ENCODE peak calls at places on chromosomes 2 and 18, in five cellular contexts. Q is Peyer's patch; U is CD8-positive, alpha-beta memory T cell; X is GM23338; Z is lower lobe of right lung. T is an unnamed sample.

GRCh38 chr2:14866953-14867352 is 234.4 kb downstream of the LRATD1 start:
- DNase-seq in X (no peak), U (no peak), Z (no peak), Q (no peak), T (peak; percentile 9)

GRCh38 chr2:121858406-121858805 is 103.0 kb downstream of the TSN start:
- DNase-seq in X (no peak), Z (no peak), Q (no peak), U (no peak), T (no peak)

GRCh38 chr2:112310906-112311305 is 35.5 kb downstream of the ZC3H6 start:
- DNase-seq in U (no peak), Q (no peak), Z (no peak), X (no peak), T (no peak)

GRCh38 chr2:176281267-176281666 is 12.0 kb downstream of the MTX2 start:
- DNase-seq in X (no peak), Q (no peak), U (no peak), Z (no peak), T (no peak)

GRCh38 chr18:63336366-63337099 is 17.0 kb upstream of the BCL2 start:
- DNase-seq in X (no peak), U (no peak), Z (no peak), Q (no peak), T (no peak)

GRCh38 chr2:237196866-237197618 is 111.4 kb downstream of the COPS8 start:
- DNase-seq in X (no peak), U (no peak), Q (no peak), Z (no peak), T (no peak)

GRCh38 chr2:54728669-54729120 is 5.2 kb downstream of the EML6 start:
- DNase-seq in Q (no peak), U (no peak), X (no peak), Z (no peak), T (no peak)

GRCh38 chr2:67242456-67242855 is 154.7 kb upstream of the ETAA1 start:
- DNase-seq in Q (no peak), U (no peak), X (no peak), Z (no peak), T (no peak)

GRCh38 chr2:174633621-174633927 is 36.0 kb upstream of the WIPF1 start:
- DNase-seq in U (no peak), Q (no peak), X (no peak), Z (no peak), T (no peak)

GRCh38 chr18:961644-962355 is 57.1 kb downstream of the ADCYAP1 start:
- DNase-seq in U (peak; percentile 47), Z (no peak), Q (peak; percentile 62), X (peak; percentile 75), T (peak; percentile 31)

GRCh38 chr2:8567469-8568108 is 114.3 kb upstream of the ID2 start:
- DNase-seq in Q (no peak), U (no peak), Z (no peak), X (no peak), T (peak; percentile 3)

GRCh38 chr2:195612515-195613495 is 44.2 kb upstream of the SLC39A10 start:
- DNase-seq in Q (no peak), U (no peak), Z (no peak), X (peak; percentile 95), T (peak; percentile 61)

GRCh38 chr2:10476723-10477442 is 28.8 kb upstream of the ODC1 start:
- DNase-seq in U (no peak), Z (no peak), X (no peak), Q (peak; percentile 21), T (no peak)

GRCh38 chr2:56540901-56541300 is 357.1 kb downstream of the CCDC85A start:
- DNase-seq in Q (no peak), X (no peak), U (no peak), Z (no peak), T (no peak)

GRCh38 chr2:120949027-120949956 is 213.6 kb downstream of the GLI2 start:
- DNase-seq in U (no peak), X (peak; percentile 28), Z (no peak), Q (no peak), T (peak; percentile 34)

GRCh38 chr2:145764631-145765030 is 1244.7 kb upstream of the ZEB2 start:
- DNase-seq in Z (no peak), Q (no peak), X (no peak), U (no peak), T (peak; percentile 13)

GRCh38 chr2:157173740-157174184 is 83.7 kb upstream of the GALNT5 start:
- DNase-seq in U (no peak), Q (no peak), X (no peak), Z (no peak), T (peak; percentile 43)

GRCh38 chr18:470661-471501 is 29.6 kb downstream of the COLEC12 start:
- DNase-seq in Z (no peak), X (no peak), U (no peak), Q (no peak), T (no peak)

GRCh38 chr2:13193075-13193474 is 476.3 kb downstream of the TRIB2 start:
- DNase-seq in Q (no peak), U (no peak), X (peak; percentile 44), Z (no peak), T (peak; percentile 18)

GRCh38 chr2:24912986-24913385 is 7.1 kb downstream of the ADCY3 start:
- DNase-seq in X (no peak), Z (no peak), Q (peak; percentile 43), U (no peak), T (no peak)

GRCh38 chr2:41892486-41892885 is 155.3 kb upstream of the PKDCC start:
- DNase-seq in X (no peak), Q (no peak), Z (no peak), U (no peak), T (no peak)

GRCh38 chr2:25257032-25257455 is 84.7 kb downstream of the DNMT3A start:
- DNase-seq in X (peak; percentile 58), Q (no peak), U (no peak), Z (no peak), T (no peak)

GRCh38 chr2:46096272-46096671 is 200.9 kb upstream of the EPAS1 start:
- DNase-seq in X (no peak), Q (no peak), U (no peak), Z (no peak), T (no peak)

GRCh38 chr2:197969391-197969893 is 165.0 kb downstream of the PLCL1 start:
- DNase-seq in Z (no peak), U (no peak), X (no peak), Q (no peak), T (no peak)

GRCh38 chr2:36359006-36359580 is 3.5 kb downstream of the CRIM1 start:
- DNase-seq in X (no peak), Q (no peak), Z (no peak), U (no peak), T (no peak)

GRCh38 chr2:26735096-26735495 is 29.0 kb upstream of the SLC35F6 start:
- DNase-seq in U (no peak), Z (no peak), Q (no peak), X (no peak), T (no peak)

GRCh38 chr2:191265311-191266170 is 20.3 kb downstream of the MYO1B start:
- DNase-seq in X (no peak), Z (no peak), U (no peak), Q (no peak), T (no peak)

GRCh38 chr2:28326873-28327495 is 65.7 kb upstream of the FOSL2 start:
- DNase-seq in Z (no peak), X (no peak), U (no peak), Q (no peak), T (no peak)

GRCh38 chr2:14781148-14781547 is 148.6 kb downstream of the LRATD1 start:
- DNase-seq in Z (no peak), X (no peak), Q (no peak), U (no peak), T (no peak)

GRCh38 chr2:196315388-196316049 is 144.1 kb upstream of the STK17B start:
- DNase-seq in X (no peak), Z (no peak), Q (no peak), U (no peak), T (no peak)

GRCh38 chr2:240127911-240128607 is 8.0 kb downstream of the COPS9 start:
- DNase-seq in Z (no peak), Q (peak; percentile 34), U (no peak), X (no peak), T (peak; percentile 5)

GRCh38 chr2:96963316-96963715 is 23.1 kb downstream of the FAM178B start:
- DNase-seq in Q (no peak), U (no peak), X (no peak), Z (no peak), T (no peak)

GRCh38 chr2:46009772-46010171 is 287.4 kb upstream of the EPAS1 start:
- DNase-seq in Q (no peak), X (no peak), Z (no peak), U (no peak), T (no peak)

GRCh38 chr18:59197636-59198035 is 22.3 kb upstream of the GRP start:
- DNase-seq in X (no peak), U (no peak), Q (no peak), Z (no peak), T (no peak)

GRCh38 chr2:100151310-100151709 is 8.9 kb upstream of the AFF3 start:
- DNase-seq in U (no peak), X (no peak), Z (no peak), Q (no peak), T (no peak)
- H3K4me3 ChIP-seq in U (no peak overlapping the region), X (no peak overlapping the region), Z (no peak overlapping the region), Q (no peak overlapping the region), T (no peak overlapping the region)

DNA sequence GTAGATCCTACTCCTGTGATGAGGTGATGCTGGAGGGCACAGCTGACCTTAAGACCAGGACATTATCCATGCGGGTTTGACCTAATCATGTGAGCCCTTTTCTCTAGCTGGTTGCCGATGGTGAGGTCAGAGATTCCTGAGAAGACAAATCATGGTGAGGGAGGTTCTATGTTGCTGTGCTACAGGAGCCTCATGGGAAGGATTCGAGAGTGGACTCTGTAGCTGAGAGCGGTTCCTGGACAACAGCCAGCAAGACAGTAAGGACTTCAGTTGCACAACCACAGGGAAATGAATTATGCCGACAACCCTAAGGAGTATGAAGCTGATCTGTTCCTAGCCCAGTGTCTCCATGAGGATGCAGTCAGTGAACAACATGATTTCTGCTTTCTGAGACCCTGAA is 80.4 kb downstream of the EPB41L3 start:
- DNase-seq in X (no peak), U (no peak), Q (peak; percentile 78), Z (peak; percentile 62), T (no peak)
- H3K4me1 ChIP-seq in X (peaks cover 3% of the 10 kb centered on the region), U (no peaks in the 10 kb centered on the region), Q (no peaks in the 10 kb centered on the region), Z (peaks cover 27% of the 10 kb centered on the region), T (peaks cover 32% of the 10 kb centered on the region)

GRCh38 chr2:73776381-73776780 is 3.5 kb downstream of the DUSP11 start:
- DNase-seq in Z (no peak), U (no peak), Q (no peak), X (no peak), T (no peak)

GRCh38 chr2:73779472-73780241 is at the start of gene DUSP11:
- DNase-seq in Q (peak; percentile 99), Z (peak; percentile 97), X (peak; percentile 95), U (peak; percentile 97), T (peak; percentile 90)

GRCh38 chr2:73772819-73773218 is 7.1 kb downstream of the DUSP11 start:
- DNase-seq in Z (no peak), U (no peak), Q (no peak), X (no peak), T (no peak)

GRCh38 chr2:73780242-73780582 is 309 bp upstream of the DUSP11 start:
- DNase-seq in Z (no peak), U (no peak), X (no peak), Q (no peak), T (no peak)

GRCh38 chr2:73776869-73777519 is 2.9 kb downstream of the DUSP11 start:
- DNase-seq in Q (no peak), X (no peak), Z (no peak), U (no peak), T (no peak)
- H3K4me3 ChIP-seq in Q (no peak overlapping the region), X (no peak overlapping the region), Z (no peak overlapping the region), U (no peak overlapping the region), T (no peak overlapping the region)

GRCh38 chr18:4232656-4233055 is 222.5 kb downstream of the DLGAP1 start:
- DNase-seq in Z (no peak), X (peak; percentile 43), U (no peak), Q (no peak), T (no peak)
- H3K4me1 ChIP-seq in Z (no peaks in the 10 kb centered on the region), X (peaks cover 54% of the 10 kb centered on the region), U (no peaks in the 10 kb centered on the region), Q (no peaks in the 10 kb centered on the region), T (peaks cover 2% of the 10 kb centered on the region)